ENCODE peak calls at places on chromosomes 2 and 18, in five cellular contexts. E is NT2/D1, K is H1, B is HepG2, W is GM12878. U is an unnamed sample.

GRCh38 chr2:119230630-119231185 is 7.1 kb downstream of the STEAP3 start:
- DNase-seq in B (no peak), E (no peak), W (no peak), K (no peak), U (no peak)

GRCh38 chr2:46329803-46330775 is 32.9 kb downstream of the EPAS1 start:
- DNase-seq in B (peak), K (no peak), W (no peak), E (no peak), U (no peak)

GRCh38 chr2:57881998-57882884 is 164.4 kb upstream of the VRK2 start:
- DNase-seq in W (no peak), E (no peak), B (peak), K (no peak), U (no peak)

GRCh38 chr2:45843136-45843535 is 191.7 kb downstream of the PRKCE start:
- DNase-seq in E (no peak), B (no peak), K (no peak), W (no peak), U (no peak)

GRCh38 chr2:190781604-190782198 is 98.9 kb upstream of the GLS start:
- DNase-seq in E (peak), K (no peak), B (peak), W (peak), U (peak)

GRCh38 chr2:71277536-71278103 is 50.7 kb upstream of the PAIP2B start:
- DNase-seq in B (peak), E (peak), K (no peak), W (no peak), U (peak)

GRCh38 chr2:239575931-239576445 is 175.2 kb upstream of the HDAC4 start:
- DNase-seq in B (no peak), W (no peak), E (no peak), K (no peak), U (no peak)

GRCh38 chr2:154836622-154837021 is 138.1 kb downstream of the KCNJ3 start:
- DNase-seq in B (peak), E (no peak), K (no peak), W (no peak), U (no peak)

GRCh38 chr2:208265371-208265806 is 666 bp upstream of the PIKFYVE start:
- DNase-seq in B (peak), K (no peak), E (no peak), W (no peak), U (peak)

GRCh38 chr18:12868576-12868975 is 15.5 kb downstream of the PTPN2 start:
- DNase-seq in E (no peak), K (no peak), W (no peak), B (no peak), U (no peak)
- TF ChIP-seq SUZ12 in E (no peak), K (no peak), W (no peak), B (no peak), U (no peak)

GRCh38 chr2:159558479-159558878 is 57.9 kb downstream of the BAZ2B start:
- DNase-seq in B (no peak), K (no peak), W (no peak), E (no peak), U (no peak)

GRCh38 chr2:159555651-159556392 is 60.5 kb downstream of the BAZ2B start:
- DNase-seq in B (no peak), E (no peak), W (no peak), K (no peak), U (no peak)

GRCh38 chr2:159561242-159561641 is 55.1 kb downstream of the BAZ2B start:
- DNase-seq in E (no peak), W (no peak), B (no peak), K (no peak), U (no peak)

GRCh38 chr2:159559034-159559433 is 57.3 kb downstream of the BAZ2B start:
- DNase-seq in W (no peak), B (no peak), E (no peak), K (no peak), U (no peak)

GRCh38 chr2:159557437-159558034 is 58.8 kb downstream of the BAZ2B start:
- DNase-seq in W (peak), E (no peak), K (no peak), B (peak), U (peak)
- TF ChIP-seq SUZ12 in W (no peak), E (no peak), K (no peak), B (no peak), U (no peak)

GRCh38 chr2:30990736-30991135 is 147.5 kb downstream of the GALNT14 start:
- DNase-seq in W (no peak), B (no peak), K (no peak), E (no peak), U (no peak)

GRCh38 chr2:30989746-30990145 is 148.5 kb downstream of the GALNT14 start:
- DNase-seq in B (no peak), E (no peak), W (no peak), K (no peak), U (no peak)

GRCh38 chr2:30990176-30990575 is 148.1 kb downstream of the GALNT14 start:
- DNase-seq in W (no peak), B (no peak), K (no peak), E (peak), U (no peak)

GRCh38 chr2:30992781-30993180 is 145.5 kb downstream of the GALNT14 start:
- DNase-seq in B (no peak), K (no peak), W (no peak), E (no peak), U (no peak)

GRCh38 chr2:30994227-30995056 is 143.8 kb downstream of the GALNT14 start:
- DNase-seq in W (no peak), B (no peak), E (no peak), K (no peak), U (no peak)
- TF ChIP-seq SUZ12 in W (no peak), B (no peak), E (no peak), K (no peak), U (no peak)

DNA sequence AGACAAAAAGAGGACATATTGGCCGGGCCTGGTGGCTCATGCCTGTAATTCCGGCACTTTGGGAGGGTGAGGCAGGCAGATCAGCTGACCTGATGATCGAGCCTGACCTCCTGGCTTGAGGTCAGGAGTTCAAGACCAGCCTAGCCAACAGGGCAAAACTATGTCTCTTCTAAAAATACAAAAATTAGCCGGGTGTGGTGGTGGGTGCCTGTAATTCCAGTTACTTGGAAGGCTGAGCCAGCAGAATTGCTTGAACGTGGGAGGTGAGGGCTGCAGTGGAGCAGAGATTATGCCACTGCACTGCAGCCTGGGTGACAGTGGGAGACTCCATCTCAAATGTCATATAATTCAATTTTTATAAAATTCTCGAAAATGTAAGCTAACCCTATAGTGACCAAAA is 84.5 kb downstream of the SEMA4F start:
- DNase-seq in K (no peak), W (no peak), E (no peak), B (no peak), U (no peak)
- TF ChIP-seq SUZ12 in K (no peak), W (no peak), E (no peak), B (no peak), U (no peak)

GRCh38 chr18:46156124-46156745 is 52.0 kb downstream of the HAUS1 start:
- DNase-seq in K (no peak), E (no peak), W (no peak), B (no peak), U (no peak)
- TF ChIP-seq SUZ12 in K (no peak), E (no peak), W (no peak), B (no peak), U (no peak)

GRCh38 chr2:30653847-30654246 is 153.4 kb downstream of the CAPN13 start:
- DNase-seq in B (no peak), W (no peak), K (no peak), E (no peak), U (no peak)
- TF ChIP-seq SUZ12 in B (no peak), W (no peak), K (no peak), E (no peak), U (no peak)

DNA sequence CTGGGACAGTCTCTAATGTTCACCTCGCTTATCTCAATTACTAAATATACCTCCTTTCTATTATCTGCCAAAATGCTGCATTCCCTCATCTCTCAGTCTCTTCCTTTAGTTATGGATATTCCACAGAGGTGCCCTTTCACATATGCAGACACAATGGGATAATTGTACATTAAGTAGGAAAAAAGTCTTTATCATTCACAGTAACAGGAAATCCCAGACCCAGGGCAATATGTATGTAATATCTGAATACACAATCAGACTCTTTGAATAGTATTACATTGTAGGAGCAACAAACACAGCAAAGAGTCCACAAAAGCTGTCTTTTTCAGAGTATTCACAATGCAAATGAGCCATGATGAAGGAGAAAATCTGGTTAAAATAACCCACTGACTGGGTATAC is 1399.0 kb upstream of the ZEB2 start:
- DNase-seq in K (no peak), W (no peak), E (no peak), B (no peak), U (no peak)
- TF ChIP-seq SUZ12 in K (no peak), W (no peak), E (no peak), B (no peak), U (no peak)